ENCODE peak calls at places on chromosomes 16 and 17, in ten cellular contexts. D is SW480; H is glutamatergic neuron; P is Right ventricle myocardium superior; J is WERI-Rb-1; V is stimulated activated CD4-positive, alpha-beta T cell treated with anti-CD3 and anti-CD28 coated beads, Interleukin-1b, Interleukin-23, amount 100 ng/mL, for 4 hours; K is cardiac muscle cell; Y is neural crest cell; G is hypothalamus; A is T-helper 2 cell. U is an unnamed sample.

GRCh38 chr17:57720636-57721035 is 24.5 kb downstream of the CCDC182 start:
- DNase-seq in P (no peak), K (no peak), Y (no peak), V (no peak), D (no peak), A (no peak), G (no peak), H (no peak), J (no peak), U (no peak)

GRCh38 chr17:81132770-81133723 is 32.3 kb upstream of the PVALEF start:
- DNase-seq in V (no peak), H (no peak), Y (no peak), A (no peak), K (no peak), D (peak; percentile 29), P (no peak), G (no peak), J (no peak), U (no peak)

GRCh38 chr17:73342549-73343167 is 30.9 kb upstream of the CDC42EP4 start:
- DNase-seq in P (no peak), Y (no peak), H (no peak), D (no peak), A (no peak), J (peak; percentile 53), K (peak; percentile 74), V (no peak), G (no peak), U (peak; percentile 58)

GRCh38 chr17:67990909-67991308 is 5.4 kb downstream of the C17orf58 start:
- DNase-seq in V (no peak), K (no peak), D (no peak), J (no peak), H (no peak), G (no peak), A (no peak), Y (no peak), P (no peak), U (no peak)

GRCh38 chr17:2551928-2552327 is 40.2 kb upstream of the METTL16 start:
- DNase-seq in Y (no peak), G (no peak), D (no peak), K (no peak), P (no peak), V (no peak), H (no peak), A (no peak), J (no peak), U (no peak)

GRCh38 chr17:14748036-14748715 is 447.3 kb downstream of the HS3ST3B1 start:
- DNase-seq in D (no peak), Y (no peak), V (no peak), P (no peak), K (no peak), A (no peak), J (no peak), G (no peak), H (no peak), U (peak; percentile 50)

GRCh38 chr16:65547799-65548446 is 426.1 kb upstream of the CDH11 start:
- DNase-seq in D (peak; percentile 76), K (peak; percentile 98), V (no peak), P (no peak), J (no peak), Y (no peak), H (no peak), G (no peak), A (no peak), U (peak; percentile 86)

GRCh38 chr17:63550816-63551639 is 751 bp downstream of the DCAF7 start:
- DNase-seq in Y (peak; percentile 30), P (no peak), J (peak; percentile 70), V (no peak), A (no peak), H (no peak), K (peak; percentile 49), D (peak; percentile 23), G (no peak), U (peak; percentile 33)

GRCh38 chr16:17177968-17178880 is 292.5 kb downstream of the XYLT1 start:
- DNase-seq in Y (no peak), P (no peak), J (peak; percentile 34), V (no peak), A (no peak), G (no peak), H (no peak), D (no peak), K (no peak), U (peak; percentile 6)

GRCh38 chr17:1928976-1929375 is 96.2 kb downstream of the RTN4RL1 start:
- DNase-seq in K (no peak), J (peak; percentile 91), A (no peak), Y (no peak), V (no peak), P (peak; percentile 80), H (peak; percentile 72), G (no peak), D (no peak), U (no peak)

GRCh38 chr16:21703589-21704174 is 39.9 kb downstream of the OTOA start:
- DNase-seq in V (no peak), J (no peak), P (no peak), Y (no peak), G (no peak), A (no peak), D (no peak), H (no peak), K (no peak), U (no peak)

GRCh38 chr17:330993-331701 is 21.5 kb downstream of the RPH3AL start:
- DNase-seq in Y (no peak), K (peak; percentile 42), J (no peak), H (no peak), P (peak; percentile 87), G (peak; percentile 25), D (no peak), V (no peak), A (no peak), U (no peak)

GRCh38 chr16:72202014-72202413 is 30.1 kb upstream of the PMFBP1 start:
- DNase-seq in Y (no peak), J (no peak), G (no peak), D (no peak), A (no peak), V (no peak), K (no peak), H (no peak), P (no peak), U (peak; percentile 33)

GRCh38 chr17:48604770-48605329 is at the start of gene HOXB6:
- DNase-seq in V (no peak), H (no peak), G (no peak), A (no peak), P (no peak), K (no peak), Y (no peak), J (no peak), D (peak; percentile 92), U (no peak)

GRCh38 chr16:89815639-89816348 is 653 bp downstream of the FANCA start:
- DNase-seq in Y (no peak), G (no peak), K (no peak), J (no peak), D (no peak), H (peak; percentile 43), V (no peak), A (no peak), P (no peak), U (no peak)

GRCh38 chr16:8026450-8026849 is 563.9 kb downstream of the TMEM114 start:
- DNase-seq in Y (peak; percentile 30), A (no peak), P (no peak), K (no peak), J (no peak), D (peak; percentile 4), V (no peak), G (no peak), H (no peak), U (no peak)